ENCODE peak calls at places on chromosome 10, in nine cellular contexts. G is A549, K is GM12878, Z is HepG2, R is stomach, L is H1, S is transverse colon, N is tibial nerve, P is esophagus muscularis mucosa. I is an unnamed sample.

GRCh38 chr10:7896297-7896696 is 78.0 kb downstream of the TAF3 start:
- DNase-seq in G (no peak), K (no peak), Z (no peak), R (no peak), L (no peak), S (no peak), N (no peak), P (no peak), I (no peak)

GRCh38 chr10:12690525-12691139 is 310.9 kb downstream of the CCDC3 start:
- DNase-seq in G (no peak), K (no peak), Z (no peak), R (no peak), L (no peak), S (no peak), N (no peak), P (no peak), I (no peak)

GRCh38 chr10:94496010-94496409 is 49.6 kb upstream of the HELLS start:
- DNase-seq in G (no peak), K (peak; percentile 26), Z (no peak), R (no peak), L (no peak), S (no peak), N (no peak), P (no peak), I (no peak)

GRCh38 chr10:29157321-29157720 is 131.5 kb upstream of the LYZL1 start:
- DNase-seq in G (no peak), K (no peak), Z (no peak), R (no peak), L (no peak), S (no peak), N (no peak), P (no peak), I (no peak)

GRCh38 chr10:45100429-45100828 is 99.7 kb downstream of the ZNF22 start:
- DNase-seq in G (no peak), K (no peak), Z (no peak), R (no peak), L (no peak), S (no peak), N (no peak), P (no peak), I (no peak)

GRCh38 chr10:44619521-44619920 is 234.6 kb upstream of the CXCL12 start:
- DNase-seq in G (no peak), K (no peak), Z (no peak), R (no peak), L (no peak), S (no peak), N (no peak), P (no peak), I (no peak)

GRCh38 chr10:14876764-14877163 is 1.9 kb upstream of the SUV39H2 start:
- DNase-seq in G (no peak), K (no peak), Z (no peak), R (no peak), L (no peak), S (no peak), N (no peak), P (no peak), I (no peak)

GRCh38 chr10:131453772-131454634 is 142.5 kb upstream of the TCERG1L start:
- DNase-seq in G (no peak), K (no peak), Z (peak; percentile 12), R (peak; percentile 66), L (peak; percentile 99), S (peak; percentile 25), N (peak; percentile 68), P (no peak), I (peak; percentile 92)

GRCh38 chr10:93542358-93542791 is 24.1 kb upstream of the FFAR4 start:
- DNase-seq in G (no peak), K (no peak), Z (no peak), R (peak; percentile 45), L (no peak), S (peak; percentile 80), N (no peak), P (no peak), I (peak; percentile 45)

GRCh38 chr10:113326160-113327111 is 226.4 kb upstream of the HABP2 start:
- DNase-seq in G (peak; percentile 93), K (peak; percentile 42), Z (peak; percentile 29), R (no peak), L (no peak), S (peak; percentile 11), N (peak; percentile 40), P (no peak), I (no peak)

GRCh38 chr10:132876131-132876860 is 66.1 kb downstream of the CFAP46 start:
- DNase-seq in G (no peak), K (no peak), Z (no peak), R (peak; percentile 7), L (no peak), S (no peak), N (no peak), P (no peak), I (peak; percentile 2)

GRCh38 chr10:45386657-45387056 is 12.6 kb downstream of the ALOX5 start:
- DNase-seq in G (no peak), K (no peak), Z (no peak), R (no peak), L (no peak), S (no peak), N (no peak), P (no peak), I (no peak)

GRCh38 chr10:32953277-32953927 is 4.6 kb downstream of the ITGB1 start:
- DNase-seq in G (no peak), K (no peak), Z (no peak), R (no peak), L (no peak), S (no peak), N (no peak), P (no peak), I (no peak)

GRCh38 chr10:32952094-32952493 is 5.9 kb downstream of the ITGB1 start:
- DNase-seq in G (no peak), K (no peak), Z (no peak), R (no peak), L (no peak), S (no peak), N (no peak), P (no peak), I (no peak)

GRCh38 chr10:32951111-32951510 is 6.9 kb downstream of the ITGB1 start:
- DNase-seq in G (no peak), K (no peak), Z (no peak), R (no peak), L (no peak), S (no peak), N (no peak), P (no peak), I (no peak)

GRCh38 chr10:32954080-32954479 is 4.0 kb downstream of the ITGB1 start:
- DNase-seq in G (no peak), K (no peak), Z (no peak), R (no peak), L (no peak), S (no peak), N (no peak), P (no peak), I (no peak)

DNA sequence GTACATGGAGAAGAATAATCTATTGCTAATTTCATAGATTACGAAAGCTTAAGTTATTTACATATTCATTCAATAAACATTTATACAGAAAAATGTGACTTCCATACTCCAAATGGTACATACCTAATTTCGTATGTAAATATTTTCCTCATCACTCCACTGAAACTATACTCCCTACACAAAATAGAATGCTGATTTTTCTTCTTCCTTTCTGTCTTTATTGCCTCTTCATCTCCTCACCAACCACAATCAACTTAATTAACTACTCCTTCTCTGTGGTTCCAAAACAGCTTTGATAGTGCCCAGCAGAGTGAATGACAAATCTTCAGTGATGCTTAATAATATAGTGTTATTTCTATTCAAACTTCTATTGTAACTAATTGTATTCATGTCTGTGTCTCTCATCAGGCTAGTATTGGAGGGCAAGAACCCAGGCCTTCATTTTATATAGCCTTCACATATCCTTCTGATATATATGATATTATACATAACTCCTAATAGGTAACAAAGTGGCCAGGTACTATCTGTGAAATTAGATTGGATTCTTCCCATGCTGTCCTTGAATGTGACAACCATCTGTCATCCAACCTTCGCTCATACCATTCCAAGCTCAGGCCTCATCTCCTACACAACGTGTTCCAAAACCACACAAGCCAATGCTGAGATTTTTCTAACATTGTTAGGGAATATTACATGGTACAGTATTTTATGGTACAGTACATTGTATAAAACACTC is 5.3 kb downstream of the ITGB1 start:
- DNase-seq in G (no peak), K (no peak), Z (no peak), R (no peak), L (no peak), S (no peak), N (no peak), P (no peak), I (no peak)
- H3K4me1 ChIP-seq in G (peaks cover 62% of the 10 kb centered on the region), K (peaks cover 12% of the 10 kb centered on the region), Z (peaks cover 83% of the 10 kb centered on the region), R (peaks cover 91% of the 10 kb centered on the region), L (peaks cover 10% of the 10 kb centered on the region), S (peaks cover 7% of the 10 kb centered on the region), N (peaks cover 50% of the 10 kb centered on the region), P (peaks cover 71% of the 10 kb centered on the region), I (peaks cover 7% of the 10 kb centered on the region)

DNA sequence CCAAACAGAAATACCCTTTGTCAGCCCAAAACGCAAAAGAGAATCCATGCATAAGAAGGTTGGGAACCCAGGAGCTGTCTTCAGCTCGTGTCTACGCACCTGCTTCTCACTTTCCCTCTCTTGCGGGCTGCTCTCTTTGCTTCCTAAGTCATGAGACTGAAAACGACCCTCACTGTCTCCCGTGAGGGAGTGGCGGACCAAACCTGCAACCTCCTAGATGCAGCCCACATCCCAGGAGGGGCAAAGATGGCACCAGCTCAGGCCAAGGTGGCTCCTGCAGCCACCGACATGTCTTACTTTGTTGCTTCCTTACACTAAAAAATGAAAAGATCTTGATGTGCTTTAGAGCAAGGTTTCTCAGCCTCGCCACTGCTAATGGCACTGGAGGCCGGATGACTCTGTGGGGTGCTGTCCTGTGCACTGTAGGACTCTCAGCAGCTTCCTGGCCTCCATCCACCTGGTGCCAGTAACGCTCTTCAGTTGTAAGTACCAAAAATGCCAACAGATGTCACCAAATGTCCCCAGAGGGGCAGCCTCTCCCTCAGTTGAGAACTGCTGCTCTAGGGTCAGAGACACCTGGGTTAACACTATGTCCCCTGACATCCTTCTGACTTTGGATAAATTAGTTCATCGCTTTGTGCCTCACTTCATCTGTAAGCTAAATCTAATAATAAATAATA is 179.8 kb upstream of the PFKP start:
- DNase-seq in G (no peak), K (no peak), Z (no peak), R (no peak), L (no peak), S (no peak), N (no peak), P (no peak), I (no peak)
- H3K27ac ChIP-seq in G (no peak overlapping the region), K (no peak overlapping the region), Z (no peak overlapping the region), R (no peak overlapping the region), L (no peak overlapping the region), S (no peak overlapping the region), N (no peak overlapping the region), P (no peak overlapping the region), I (no peak overlapping the region)

GRCh38 chr10:42958142-42958868 is 118.6 kb upstream of the RET start:
- DNase-seq in G (no peak), K (no peak), Z (no peak), R (peak; percentile 26), L (no peak), S (no peak), N (no peak), P (peak; percentile 85), I (no peak)
- TF ChIP-seq EP300 in G (no peak), K (no peak), Z (no peak), R (no peak), L (no peak), S (no peak), N (no peak), P (no peak), I (no peak)

GRCh38 chr10:60430836-60431597 is 41.3 kb upstream of the ANK3 start:
- DNase-seq in G (no peak), K (no peak), Z (no peak), R (no peak), L (no peak), S (no peak), N (no peak), P (no peak), I (no peak)
- H3K4me1 ChIP-seq in G (peaks cover 52% of the 10 kb centered on the region), K (no peaks in the 10 kb centered on the region), Z (no peaks in the 10 kb centered on the region), R (no peaks in the 10 kb centered on the region), L (no peaks in the 10 kb centered on the region), S (peaks cover 8% of the 10 kb centered on the region), N (peaks cover 9% of the 10 kb centered on the region), P (peaks cover 60% of the 10 kb centered on the region), I (no peaks in the 10 kb centered on the region)

GRCh38 chr10:104230490-104230889 is 1.7 kb downstream of the CFAP43 start:
- DNase-seq in G (no peak), K (no peak), Z (no peak), R (no peak), L (no peak), S (no peak), N (no peak), P (no peak), I (no peak)
- H3K27ac ChIP-seq in G (no peak overlapping the region), K (no peak overlapping the region), Z (no peak overlapping the region), R (no peak overlapping the region), L (no peak overlapping the region), S (no peak overlapping the region), N (no peak overlapping the region), P (no peak overlapping the region), I (no peak overlapping the region)